ENCODE peak calls at places on chromosomes 2 and 18, in six cellular contexts. One of them, this sample, is unnamed.

GRCh38 chr2:11398710-11399109 is 54.3 kb upstream of the ROCK2 start:
- DNase-seq in OCI-LY7: no peak
- DNase-seq in upper lobe of left lung: no peak
- DNase-seq in right lobe of liver: no peak
- DNase-seq in ovary: no peak
- DNase-seq in IMR-90: no peak
- DNase-seq in this sample: no peak

GRCh38 chr2:31354837-31355236 is 59.7 kb downstream of the XDH start:
- DNase-seq in upper lobe of left lung: no peak
- DNase-seq in ovary: no peak
- DNase-seq in IMR-90: no peak
- DNase-seq in OCI-LY7: peak
- DNase-seq in right lobe of liver: no peak
- DNase-seq in this sample: no peak

GRCh38 chr2:95276888-95277245 is 2.6 kb downstream of the PROM2 start:
- DNase-seq in upper lobe of left lung: no peak
- DNase-seq in OCI-LY7: no peak
- DNase-seq in right lobe of liver: peak
- DNase-seq in ovary: no peak
- DNase-seq in IMR-90: no peak
- DNase-seq in this sample: no peak

GRCh38 chr2:159738509-159739390 is 26.4 kb downstream of the MARCHF7 start:
- DNase-seq in ovary: no peak
- DNase-seq in OCI-LY7: no peak
- DNase-seq in right lobe of liver: no peak
- DNase-seq in IMR-90: no peak
- DNase-seq in upper lobe of left lung: peak
- DNase-seq in this sample: no peak

GRCh38 chr2:240343548-240343947 is 91.9 kb upstream of the GPC1 start:
- DNase-seq in ovary: no peak
- DNase-seq in upper lobe of left lung: no peak
- DNase-seq in right lobe of liver: no peak
- DNase-seq in IMR-90: no peak
- DNase-seq in OCI-LY7: no peak
- DNase-seq in this sample: no peak

GRCh38 chr2:106165064-106165463 is 29.0 kb downstream of the UXS1 start:
- DNase-seq in IMR-90: no peak
- DNase-seq in right lobe of liver: no peak
- DNase-seq in OCI-LY7: no peak
- DNase-seq in upper lobe of left lung: no peak
- DNase-seq in ovary: no peak
- DNase-seq in this sample: no peak

GRCh38 chr2:236319036-236319435 is 54.8 kb upstream of the ASB18 start:
- DNase-seq in right lobe of liver: no peak
- DNase-seq in IMR-90: no peak
- DNase-seq in ovary: no peak
- DNase-seq in upper lobe of left lung: no peak
- DNase-seq in OCI-LY7: peak
- DNase-seq in this sample: no peak

GRCh38 chr2:141652308-141652707 is 478.5 kb downstream of the LRP1B start:
- DNase-seq in right lobe of liver: no peak
- DNase-seq in upper lobe of left lung: no peak
- DNase-seq in IMR-90: no peak
- DNase-seq in OCI-LY7: no peak
- DNase-seq in ovary: no peak
- DNase-seq in this sample: no peak

GRCh38 chr2:70596293-70596692 is 42.7 kb upstream of the TGFA start:
- DNase-seq in IMR-90: no peak
- DNase-seq in ovary: no peak
- DNase-seq in upper lobe of left lung: no peak
- DNase-seq in right lobe of liver: no peak
- DNase-seq in OCI-LY7: no peak
- DNase-seq in this sample: no peak

GRCh38 chr2:233643128-233643527 is 6.9 kb downstream of the UGT1A10 start:
- DNase-seq in OCI-LY7: peak
- DNase-seq in IMR-90: no peak
- DNase-seq in ovary: no peak
- DNase-seq in upper lobe of left lung: no peak
- DNase-seq in right lobe of liver: no peak
- DNase-seq in this sample: no peak

GRCh38 chr18:78074400-78075020 is 824.9 kb downstream of the GALR1 start:
- DNase-seq in upper lobe of left lung: no peak
- DNase-seq in IMR-90: no peak
- DNase-seq in ovary: no peak
- DNase-seq in OCI-LY7: no peak
- DNase-seq in right lobe of liver: no peak
- DNase-seq in this sample: no peak

GRCh38 chr2:175383286-175383685 is 201.8 kb upstream of the ATP5MC3 start:
- DNase-seq in IMR-90: no peak
- DNase-seq in ovary: no peak
- DNase-seq in right lobe of liver: no peak
- DNase-seq in OCI-LY7: no peak
- DNase-seq in upper lobe of left lung: no peak
- DNase-seq in this sample: no peak

GRCh38 chr2:86704482-86704971 is 15.6 kb upstream of the RMND5A start:
- DNase-seq in ovary: peak
- DNase-seq in right lobe of liver: no peak
- DNase-seq in IMR-90: peak
- DNase-seq in OCI-LY7: no peak
- DNase-seq in upper lobe of left lung: no peak
- DNase-seq in this sample: no peak

GRCh38 chr2:168062054-168062453 is 185.3 kb downstream of the STK39 start:
- DNase-seq in right lobe of liver: no peak
- DNase-seq in ovary: no peak
- DNase-seq in upper lobe of left lung: no peak
- DNase-seq in IMR-90: no peak
- DNase-seq in OCI-LY7: no peak
- DNase-seq in this sample: no peak

GRCh38 chr2:151733781-151734672 is at the start of gene NEB:
- DNase-seq in right lobe of liver: no peak
- DNase-seq in IMR-90: no peak
- DNase-seq in OCI-LY7: no peak
- DNase-seq in ovary: no peak
- DNase-seq in upper lobe of left lung: no peak
- DNase-seq in this sample: no peak

GRCh38 chr2:158125756-158126498 is 24.3 kb downstream of the UPP2 start:
- DNase-seq in OCI-LY7: no peak
- DNase-seq in ovary: no peak
- DNase-seq in upper lobe of left lung: no peak
- DNase-seq in right lobe of liver: no peak
- DNase-seq in IMR-90: no peak
- DNase-seq in this sample: no peak

GRCh38 chr2:120669121-120669952 is 66.3 kb upstream of the GLI2 start:
- DNase-seq in IMR-90: peak
- DNase-seq in right lobe of liver: peak
- DNase-seq in ovary: no peak
- DNase-seq in upper lobe of left lung: peak
- DNase-seq in OCI-LY7: peak
- DNase-seq in this sample: no peak

GRCh38 chr2:191835100-191835499 is 11.8 kb downstream of the CAVIN2 start:
- DNase-seq in IMR-90: no peak
- DNase-seq in right lobe of liver: no peak
- DNase-seq in upper lobe of left lung: no peak
- DNase-seq in OCI-LY7: no peak
- DNase-seq in ovary: no peak
- DNase-seq in this sample: no peak

GRCh38 chr2:129868151-129868550 is 111.3 kb upstream of the RAB6C start:
- DNase-seq in right lobe of liver: no peak
- DNase-seq in IMR-90: no peak
- DNase-seq in upper lobe of left lung: no peak
- DNase-seq in OCI-LY7: no peak
- DNase-seq in ovary: no peak
- DNase-seq in this sample: no peak

GRCh38 chr2:162697111-162697510 is 141.5 kb downstream of the KCNH7 start:
- DNase-seq in upper lobe of left lung: no peak
- DNase-seq in right lobe of liver: no peak
- DNase-seq in IMR-90: no peak
- DNase-seq in OCI-LY7: no peak
- DNase-seq in ovary: no peak
- DNase-seq in this sample: no peak

GRCh38 chr18:833197-833596 is 21.2 kb upstream of the YES1 start:
- DNase-seq in IMR-90: no peak
- DNase-seq in ovary: no peak
- DNase-seq in right lobe of liver: no peak
- DNase-seq in OCI-LY7: no peak
- DNase-seq in upper lobe of left lung: no peak
- DNase-seq in this sample: no peak

DNA sequence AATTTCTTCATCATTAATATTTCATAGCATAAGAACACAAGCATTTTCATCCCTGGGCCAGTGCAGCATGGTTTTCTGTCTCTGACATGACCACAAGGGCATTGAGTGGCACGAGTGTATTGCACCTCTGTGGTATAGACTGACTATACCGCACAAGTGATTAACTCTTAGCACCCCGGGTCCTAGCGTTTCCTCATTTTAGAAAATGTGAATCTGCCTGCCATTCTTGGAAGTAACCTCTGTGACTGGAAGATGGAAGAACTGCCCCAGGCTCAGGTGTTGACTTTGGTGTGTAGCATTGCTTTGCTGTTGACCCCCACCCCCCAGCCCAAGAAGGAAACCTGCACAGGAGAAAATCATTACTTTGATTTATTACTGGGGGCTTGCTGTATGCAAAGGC is 1.2 kb upstream of the TMEM178A start:
- DNase-seq in right lobe of liver: no peak
- DNase-seq in OCI-LY7: no peak
- DNase-seq in upper lobe of left lung: no peak
- DNase-seq in ovary: no peak
- DNase-seq in IMR-90: no peak
- DNase-seq in this sample: no peak
- TF ChIP-seq CTCF in right lobe of liver: no peak
- TF ChIP-seq CTCF in OCI-LY7: no peak
- TF ChIP-seq CTCF in upper lobe of left lung: no peak
- TF ChIP-seq CTCF in ovary: no peak
- TF ChIP-seq CTCF in IMR-90: no peak
- TF ChIP-seq CTCF in this sample: no peak

GRCh38 chr2:237665713-237666143 is 38.3 kb downstream of the LRRFIP1 start:
- DNase-seq in IMR-90: no peak
- DNase-seq in OCI-LY7: peak
- DNase-seq in right lobe of liver: no peak
- DNase-seq in ovary: no peak
- DNase-seq in upper lobe of left lung: no peak
- DNase-seq in this sample: peak
- TF ChIP-seq CTCF in IMR-90: no peak
- TF ChIP-seq CTCF in OCI-LY7: peak
- TF ChIP-seq CTCF in right lobe of liver: no peak
- TF ChIP-seq CTCF in ovary: no peak
- TF ChIP-seq CTCF in upper lobe of left lung: no peak
- TF ChIP-seq CTCF in this sample: no peak

GRCh38 chr2:64317712-64318475 is 136.1 kb upstream of the LGALSL start:
- DNase-seq in IMR-90: no peak
- DNase-seq in OCI-LY7: peak
- DNase-seq in ovary: no peak
- DNase-seq in right lobe of liver: no peak
- DNase-seq in upper lobe of left lung: no peak
- DNase-seq in this sample: no peak
- TF ChIP-seq CTCF in IMR-90: no peak
- TF ChIP-seq CTCF in OCI-LY7: peak
- TF ChIP-seq CTCF in ovary: no peak
- TF ChIP-seq CTCF in right lobe of liver: no peak
- TF ChIP-seq CTCF in upper lobe of left lung: no peak
- TF ChIP-seq CTCF in this sample: no peak

GRCh38 chr18:64244571-64244970 is 95.7 kb upstream of the LINC00305 start:
- DNase-seq in right lobe of liver: peak
- DNase-seq in upper lobe of left lung: no peak
- DNase-seq in OCI-LY7: no peak
- DNase-seq in ovary: no peak
- DNase-seq in IMR-90: no peak
- DNase-seq in this sample: no peak
- TF ChIP-seq CTCF in right lobe of liver: peak
- TF ChIP-seq CTCF in upper lobe of left lung: no peak
- TF ChIP-seq CTCF in OCI-LY7: no peak
- TF ChIP-seq CTCF in ovary: no peak
- TF ChIP-seq CTCF in IMR-90: no peak
- TF ChIP-seq CTCF in this sample: no peak

GRCh38 chr18:12011199-12011961 is 30.1 kb downstream of the IMPA2 start:
- DNase-seq in ovary: peak
- DNase-seq in IMR-90: no peak
- DNase-seq in OCI-LY7: no peak
- DNase-seq in right lobe of liver: peak
- DNase-seq in upper lobe of left lung: no peak
- DNase-seq in this sample: no peak

GRCh38 chr18:12011962-12012549 is 30.7 kb downstream of the IMPA2 start:
- DNase-seq in ovary: peak
- DNase-seq in IMR-90: peak
- DNase-seq in right lobe of liver: no peak
- DNase-seq in upper lobe of left lung: peak
- DNase-seq in OCI-LY7: no peak
- DNase-seq in this sample: no peak

GRCh38 chr18:12008842-12009580 is 27.7 kb downstream of the IMPA2 start:
- DNase-seq in ovary: no peak
- DNase-seq in upper lobe of left lung: no peak
- DNase-seq in right lobe of liver: no peak
- DNase-seq in OCI-LY7: no peak
- DNase-seq in IMR-90: no peak
- DNase-seq in this sample: no peak

GRCh38 chr18:12009581-12010140 is 28.4 kb downstream of the IMPA2 start:
- DNase-seq in right lobe of liver: peak
- DNase-seq in IMR-90: no peak
- DNase-seq in ovary: peak
- DNase-seq in upper lobe of left lung: no peak
- DNase-seq in OCI-LY7: no peak
- DNase-seq in this sample: no peak

DNA sequence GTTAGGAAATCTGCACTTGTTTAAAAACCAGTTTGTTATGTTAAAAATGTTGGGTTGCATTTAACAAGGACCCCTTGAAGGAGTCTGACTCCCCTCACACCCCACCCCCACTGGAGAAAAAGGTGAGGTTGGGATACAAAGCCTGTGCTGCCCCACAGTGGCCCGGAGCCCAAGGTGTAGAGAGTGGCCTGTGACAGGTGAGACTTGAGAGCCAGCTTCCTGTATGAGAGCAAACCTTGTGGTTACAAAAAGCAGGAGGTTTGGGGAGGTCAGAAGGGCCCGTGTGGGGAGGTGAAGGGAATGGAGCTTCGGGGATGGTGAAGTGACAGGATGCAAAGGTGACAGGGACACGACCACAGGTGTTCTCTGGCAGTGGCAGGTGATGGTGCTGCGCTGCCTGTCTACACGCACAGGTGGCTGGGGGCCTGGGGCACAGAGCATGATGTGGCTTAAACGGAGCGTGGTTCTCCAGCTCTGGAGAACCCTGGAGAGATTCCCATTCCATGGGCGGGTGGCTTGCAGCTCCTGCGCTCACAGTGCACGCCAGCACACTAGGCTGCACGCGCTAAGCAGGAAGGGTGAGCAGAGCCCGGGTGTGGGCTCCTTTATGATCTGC is 29.0 kb downstream of the IMPA2 start:
- DNase-seq in upper lobe of left lung: no peak
- DNase-seq in ovary: peak
- DNase-seq in IMR-90: no peak
- DNase-seq in right lobe of liver: no peak
- DNase-seq in OCI-LY7: no peak
- DNase-seq in this sample: no peak
- TF ChIP-seq CTCF in upper lobe of left lung: peak
- TF ChIP-seq CTCF in ovary: no peak
- TF ChIP-seq CTCF in IMR-90: no peak
- TF ChIP-seq CTCF in right lobe of liver: no peak
- TF ChIP-seq CTCF in OCI-LY7: peak
- TF ChIP-seq CTCF in this sample: no peak

GRCh38 chr2:101442667-101443061 is 32.2 kb downstream of the RFX8 start:
- DNase-seq in ovary: no peak
- DNase-seq in right lobe of liver: no peak
- DNase-seq in IMR-90: no peak
- DNase-seq in upper lobe of left lung: no peak
- DNase-seq in OCI-LY7: no peak
- DNase-seq in this sample: no peak
- TF ChIP-seq CTCF in ovary: no peak
- TF ChIP-seq CTCF in right lobe of liver: no peak
- TF ChIP-seq CTCF in IMR-90: no peak
- TF ChIP-seq CTCF in upper lobe of left lung: no peak
- TF ChIP-seq CTCF in OCI-LY7: no peak
- TF ChIP-seq CTCF in this sample: no peak

GRCh38 chr2:26840937-26841610 is 6.9 kb upstream of the DPYSL5 start:
- DNase-seq in OCI-LY7: peak
- DNase-seq in upper lobe of left lung: no peak
- DNase-seq in ovary: no peak
- DNase-seq in right lobe of liver: no peak
- DNase-seq in IMR-90: no peak
- DNase-seq in this sample: no peak
- TF ChIP-seq CTCF in OCI-LY7: peak
- TF ChIP-seq CTCF in upper lobe of left lung: no peak
- TF ChIP-seq CTCF in ovary: no peak
- TF ChIP-seq CTCF in right lobe of liver: no peak
- TF ChIP-seq CTCF in IMR-90: no peak
- TF ChIP-seq CTCF in this sample: no peak

This sample was measured in GM13976.